ENCODE peak calls at places on chromosomes 4 and X, in six cellular contexts. One of them, this sample, is unnamed.

GRCh38 chrX:2741386-2741785 is 10.5 kb upstream of the XG start:
- DNase-seq in HuH-7.5: no peak
- DNase-seq in naive thymus-derived CD8-positive, alpha-beta T cell: no peak
- DNase-seq in fibroblast of mammary gland: no peak
- DNase-seq in HEK293T: no peak
- DNase-seq in epithelial cell of esophagus: no peak
- DNase-seq in this sample: no peak

GRCh38 chr4:38980903-38981676 is 51.1 kb downstream of the TMEM156 start:
- DNase-seq in epithelial cell of esophagus: peak
- DNase-seq in HuH-7.5: no peak
- DNase-seq in naive thymus-derived CD8-positive, alpha-beta T cell: no peak
- DNase-seq in fibroblast of mammary gland: peak
- DNase-seq in HEK293T: no peak
- DNase-seq in this sample: no peak

GRCh38 chr4:4981827-4982226 is 37.4 kb downstream of the CYTL1 start:
- DNase-seq in epithelial cell of esophagus: no peak
- DNase-seq in HuH-7.5: no peak
- DNase-seq in naive thymus-derived CD8-positive, alpha-beta T cell: no peak
- DNase-seq in HEK293T: no peak
- DNase-seq in fibroblast of mammary gland: no peak
- DNase-seq in this sample: no peak

GRCh38 chrX:101659601-101660063 is at the start of gene ARMCX2:
- DNase-seq in epithelial cell of esophagus: peak
- DNase-seq in HEK293T: no peak
- DNase-seq in naive thymus-derived CD8-positive, alpha-beta T cell: peak
- DNase-seq in HuH-7.5: no peak
- DNase-seq in fibroblast of mammary gland: peak
- DNase-seq in this sample: no peak

GRCh38 chrX:16528620-16529019 is 121.3 kb upstream of the S100G start:
- DNase-seq in fibroblast of mammary gland: no peak
- DNase-seq in naive thymus-derived CD8-positive, alpha-beta T cell: peak
- DNase-seq in HuH-7.5: no peak
- DNase-seq in epithelial cell of esophagus: no peak
- DNase-seq in HEK293T: no peak
- DNase-seq in this sample: peak

GRCh38 chr4:82380344-82380743 is 6.6 kb upstream of the HNRNPD start:
- DNase-seq in naive thymus-derived CD8-positive, alpha-beta T cell: no peak
- DNase-seq in HEK293T: no peak
- DNase-seq in HuH-7.5: no peak
- DNase-seq in epithelial cell of esophagus: peak
- DNase-seq in fibroblast of mammary gland: no peak
- DNase-seq in this sample: no peak

GRCh38 chr4:161525121-161525520 is 638.7 kb downstream of the FSTL5 start:
- DNase-seq in HuH-7.5: no peak
- DNase-seq in naive thymus-derived CD8-positive, alpha-beta T cell: no peak
- DNase-seq in epithelial cell of esophagus: no peak
- DNase-seq in fibroblast of mammary gland: no peak
- DNase-seq in HEK293T: no peak
- DNase-seq in this sample: no peak

GRCh38 chrX:65451663-65452062 is 82.9 kb downstream of the LAS1L start:
- DNase-seq in epithelial cell of esophagus: peak
- DNase-seq in naive thymus-derived CD8-positive, alpha-beta T cell: no peak
- DNase-seq in fibroblast of mammary gland: peak
- DNase-seq in HEK293T: peak
- DNase-seq in HuH-7.5: peak
- DNase-seq in this sample: no peak

GRCh38 chr4:138450546-138450945 is 208.4 kb upstream of the SLC7A11 start:
- DNase-seq in fibroblast of mammary gland: no peak
- DNase-seq in epithelial cell of esophagus: no peak
- DNase-seq in HuH-7.5: no peak
- DNase-seq in HEK293T: no peak
- DNase-seq in naive thymus-derived CD8-positive, alpha-beta T cell: no peak
- DNase-seq in this sample: no peak

GRCh38 chr4:61468091-61468720 is 268.1 kb downstream of the ADGRL3 start:
- DNase-seq in fibroblast of mammary gland: peak
- DNase-seq in epithelial cell of esophagus: peak
- DNase-seq in HuH-7.5: no peak
- DNase-seq in naive thymus-derived CD8-positive, alpha-beta T cell: no peak
- DNase-seq in HEK293T: no peak
- DNase-seq in this sample: no peak

GRCh38 chr4:139603576-139604387 is 47.8 kb upstream of the SETD7 start:
- DNase-seq in naive thymus-derived CD8-positive, alpha-beta T cell: no peak
- DNase-seq in epithelial cell of esophagus: peak
- DNase-seq in HEK293T: peak
- DNase-seq in HuH-7.5: peak
- DNase-seq in fibroblast of mammary gland: peak
- DNase-seq in this sample: no peak

GRCh38 chr4:107951551-107951950 is 20.2 kb downstream of the CYP2U1 start:
- DNase-seq in epithelial cell of esophagus: peak
- DNase-seq in HuH-7.5: no peak
- DNase-seq in HEK293T: no peak
- DNase-seq in naive thymus-derived CD8-positive, alpha-beta T cell: no peak
- DNase-seq in fibroblast of mammary gland: peak
- DNase-seq in this sample: no peak

GRCh38 chr4:147570616-147571015 is 46.6 kb upstream of the TMEM184C start:
- DNase-seq in fibroblast of mammary gland: peak
- DNase-seq in HuH-7.5: no peak
- DNase-seq in HEK293T: no peak
- DNase-seq in epithelial cell of esophagus: no peak
- DNase-seq in naive thymus-derived CD8-positive, alpha-beta T cell: no peak
- DNase-seq in this sample: no peak

GRCh38 chr4:54099959-54100606 is at the start of gene GSX2:
- DNase-seq in HEK293T: no peak
- DNase-seq in epithelial cell of esophagus: no peak
- DNase-seq in HuH-7.5: no peak
- DNase-seq in fibroblast of mammary gland: no peak
- DNase-seq in naive thymus-derived CD8-positive, alpha-beta T cell: no peak
- DNase-seq in this sample: no peak

GRCh38 chrX:17412692-17413091 is 37.7 kb downstream of the NHS start:
- DNase-seq in HEK293T: no peak
- DNase-seq in HuH-7.5: no peak
- DNase-seq in epithelial cell of esophagus: peak
- DNase-seq in fibroblast of mammary gland: peak
- DNase-seq in naive thymus-derived CD8-positive, alpha-beta T cell: no peak
- DNase-seq in this sample: no peak

GRCh38 chr4:90121961-90122748 is 5.0 kb upstream of the CCSER1 start:
- DNase-seq in epithelial cell of esophagus: peak
- DNase-seq in fibroblast of mammary gland: no peak
- DNase-seq in HuH-7.5: no peak
- DNase-seq in HEK293T: no peak
- DNase-seq in naive thymus-derived CD8-positive, alpha-beta T cell: no peak
- DNase-seq in this sample: no peak

This sample was measured in activated CD4-positive, alpha-beta T cell treated with anti-CD3 and anti-CD28 coated beads for 24 hours.